ENCODE peak calls at places on chromosome 4, in five cellular contexts. One of them, this sample, is unnamed.

GRCh38 chr4:147096667-147097604 is 151.3 kb upstream of the TTC29 start:
- DNase-seq in A549: peak; percentile 44
- DNase-seq in IMR-90: peak; percentile 69
- DNase-seq in GM12878: no peak
- DNase-seq in K562: peak; percentile 38
- DNase-seq in this sample: peak; percentile 35

GRCh38 chr4:176238157-176238608 is 30.8 kb downstream of the ASB5 start:
- DNase-seq in GM12878: no peak
- DNase-seq in IMR-90: peak; percentile 87
- DNase-seq in K562: no peak
- DNase-seq in A549: no peak
- DNase-seq in this sample: no peak

GRCh38 chr4:176883681-176884418 is 91.1 kb upstream of the VEGFC start:
- DNase-seq in A549: peak; percentile 85
- DNase-seq in GM12878: no peak
- DNase-seq in IMR-90: peak; percentile 88
- DNase-seq in K562: no peak
- DNase-seq in this sample: no peak

GRCh38 chr4:86834901-86835300 is 14.3 kb downstream of the SLC10A6 start:
- DNase-seq in A549: no peak
- DNase-seq in IMR-90: peak; percentile 89
- DNase-seq in GM12878: no peak
- DNase-seq in K562: no peak
- DNase-seq in this sample: no peak

GRCh38 chr4:147367841-147368385 is 113.0 kb upstream of the EDNRA start:
- DNase-seq in A549: no peak
- DNase-seq in GM12878: no peak
- DNase-seq in K562: no peak
- DNase-seq in IMR-90: no peak
- DNase-seq in this sample: no peak

GRCh38 chr4:22522706-22523501 is 7.0 kb upstream of the ADGRA3 start:
- DNase-seq in GM12878: no peak
- DNase-seq in K562: no peak
- DNase-seq in A549: no peak
- DNase-seq in IMR-90: no peak
- DNase-seq in this sample: no peak

GRCh38 chr4:153209410-153209809 is 5.2 kb downstream of the TRIM2 start:
- DNase-seq in A549: no peak
- DNase-seq in GM12878: no peak
- DNase-seq in IMR-90: no peak
- DNase-seq in K562: no peak
- DNase-seq in this sample: no peak

GRCh38 chr4:11418610-11419009 is 10.1 kb downstream of the HS3ST1 start:
- DNase-seq in GM12878: no peak
- DNase-seq in K562: peak; percentile 1
- DNase-seq in A549: peak; percentile 1
- DNase-seq in IMR-90: peak; percentile 7
- DNase-seq in this sample: no peak

GRCh38 chr4:26175016-26175786 is 145.6 kb upstream of the RBPJ start:
- DNase-seq in GM12878: peak; percentile 53
- DNase-seq in A549: no peak
- DNase-seq in IMR-90: no peak
- DNase-seq in K562: no peak
- DNase-seq in this sample: no peak
- TF ChIP-seq RCOR1 in GM12878: no peak
- TF ChIP-seq RCOR1 in A549: no peak
- TF ChIP-seq RCOR1 in IMR-90: no peak
- TF ChIP-seq RCOR1 in K562: no peak
- TF ChIP-seq RCOR1 in this sample: no peak

DNA sequence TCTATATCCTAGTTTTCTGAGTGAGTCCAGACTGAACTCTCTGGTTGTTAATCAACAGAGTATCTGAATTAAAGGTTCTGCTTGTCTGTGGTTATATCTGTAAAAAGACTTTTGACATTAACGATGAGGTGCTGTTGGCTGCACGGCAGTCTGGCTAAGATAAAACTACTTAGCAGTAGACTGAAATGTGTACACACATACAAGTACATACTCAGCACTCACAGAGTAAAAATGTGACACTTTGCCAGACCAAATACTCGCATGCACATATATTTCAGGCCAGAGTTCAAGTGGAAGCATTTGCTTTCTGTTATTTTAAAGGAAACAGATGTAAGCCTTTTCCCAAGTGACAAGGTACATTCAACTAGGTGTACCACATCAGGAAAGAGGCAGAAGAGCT is 80.5 kb downstream of the PRDM5 start:
- DNase-seq in IMR-90: peak; percentile 77
- DNase-seq in K562: no peak
- DNase-seq in GM12878: no peak
- DNase-seq in A549: no peak
- DNase-seq in this sample: peak; percentile 21
- H3K27ac ChIP-seq in IMR-90: peak overlapping the region; percentile 48
- H3K27ac ChIP-seq in K562: no peak overlapping the region
- H3K27ac ChIP-seq in GM12878: no peak overlapping the region
- H3K27ac ChIP-seq in A549: no peak overlapping the region
- H3K27ac ChIP-seq in this sample: peak overlapping the region; percentile 58

GRCh38 chr4:8831221-8832129 is 40.2 kb downstream of the HMX1 start:
- DNase-seq in K562: no peak
- DNase-seq in A549: no peak
- DNase-seq in IMR-90: no peak
- DNase-seq in GM12878: no peak
- DNase-seq in this sample: peak; percentile 10
- TF ChIP-seq SMC3 in K562: no peak
- TF ChIP-seq SMC3 in A549: no peak
- TF ChIP-seq SMC3 in IMR-90: no peak
- TF ChIP-seq SMC3 in GM12878: no peak
- TF ChIP-seq SMC3 in this sample: no peak

GRCh38 chr4:71639380-71639779 is 144.5 kb downstream of the GC start:
- DNase-seq in K562: peak; percentile 0
- DNase-seq in GM12878: no peak
- DNase-seq in IMR-90: no peak
- DNase-seq in A549: peak; percentile 1
- DNase-seq in this sample: no peak

GRCh38 chr4:71634364-71634763 is 149.5 kb downstream of the GC start:
- DNase-seq in IMR-90: no peak
- DNase-seq in K562: peak; percentile 1
- DNase-seq in GM12878: no peak
- DNase-seq in A549: no peak
- DNase-seq in this sample: no peak

GRCh38 chr4:71630783-71631182 is 153.1 kb downstream of the GC start:
- DNase-seq in GM12878: no peak
- DNase-seq in IMR-90: no peak
- DNase-seq in A549: no peak
- DNase-seq in K562: no peak
- DNase-seq in this sample: no peak

GRCh38 chr4:71635094-71635493 is 148.8 kb downstream of the GC start:
- DNase-seq in A549: no peak
- DNase-seq in GM12878: no peak
- DNase-seq in IMR-90: no peak
- DNase-seq in K562: no peak
- DNase-seq in this sample: no peak
- TF ChIP-seq RCOR1 in A549: no peak
- TF ChIP-seq RCOR1 in GM12878: no peak
- TF ChIP-seq RCOR1 in IMR-90: no peak
- TF ChIP-seq RCOR1 in K562: no peak
- TF ChIP-seq RCOR1 in this sample: no peak

GRCh38 chr4:182453830-182454229 is 210.6 kb downstream of the TENM3 start:
- DNase-seq in GM12878: no peak
- DNase-seq in A549: no peak
- DNase-seq in K562: no peak
- DNase-seq in IMR-90: no peak
- DNase-seq in this sample: no peak

GRCh38 chr4:182447938-182448280 is 204.7 kb downstream of the TENM3 start:
- DNase-seq in K562: no peak
- DNase-seq in A549: no peak
- DNase-seq in IMR-90: no peak
- DNase-seq in GM12878: no peak
- DNase-seq in this sample: no peak

GRCh38 chr4:182449960-182450359 is 206.8 kb downstream of the TENM3 start:
- DNase-seq in K562: no peak
- DNase-seq in A549: no peak
- DNase-seq in GM12878: no peak
- DNase-seq in IMR-90: no peak
- DNase-seq in this sample: no peak

GRCh38 chr4:182449186-182449880 is 206.1 kb downstream of the TENM3 start:
- DNase-seq in K562: no peak
- DNase-seq in GM12878: no peak
- DNase-seq in IMR-90: peak; percentile 49
- DNase-seq in A549: peak; percentile 13
- DNase-seq in this sample: no peak

DNA sequence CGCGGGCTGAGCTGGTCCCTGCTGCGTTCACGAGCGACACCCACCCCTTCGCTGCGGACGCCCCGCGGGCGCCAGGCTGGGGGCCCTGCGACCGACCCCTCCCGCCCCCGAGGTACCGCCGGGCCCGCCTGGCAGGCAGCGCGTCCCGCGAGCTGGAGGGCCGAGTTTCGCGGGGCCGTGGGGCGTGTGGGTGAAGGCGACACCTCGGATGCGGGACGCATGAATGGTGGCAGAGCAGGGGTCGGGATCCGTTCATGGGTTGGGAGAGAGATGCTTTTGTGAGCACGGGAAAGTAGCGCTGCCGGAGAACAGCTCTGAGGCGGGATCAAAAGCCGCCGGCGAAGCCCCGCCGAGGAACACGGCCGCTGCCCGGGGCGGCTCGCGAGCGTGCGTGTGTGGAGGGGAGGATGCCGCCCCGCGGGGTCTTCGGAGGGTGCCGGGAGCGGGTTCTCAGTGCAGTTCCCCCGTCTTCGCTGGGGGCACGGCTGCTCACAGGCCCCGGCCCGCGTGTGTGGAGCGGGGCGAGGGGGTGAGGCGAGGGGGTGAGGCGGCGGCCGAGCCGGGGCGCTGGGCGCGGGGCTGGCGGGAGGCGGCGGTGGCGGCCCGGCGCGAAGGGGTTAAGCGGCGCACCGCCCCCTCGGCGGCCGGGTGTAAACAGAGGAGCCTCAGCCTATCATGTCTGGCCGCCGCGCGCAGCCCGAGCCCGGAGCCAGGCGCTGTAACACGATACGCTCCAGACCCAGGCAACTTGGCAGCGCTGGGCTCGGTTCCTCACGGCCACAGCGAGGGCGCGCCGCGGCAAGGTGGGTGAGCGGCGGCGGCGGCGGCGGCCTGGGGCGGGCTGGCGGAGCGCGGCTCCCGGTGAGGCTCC is 205.3 kb downstream of the TENM3 start:
- DNase-seq in IMR-90: peak; percentile 93
- DNase-seq in K562: peak; percentile 66
- DNase-seq in GM12878: no peak
- DNase-seq in A549: peak; percentile 67
- DNase-seq in this sample: peak; percentile 97
- H3K27ac ChIP-seq in IMR-90: peak overlapping the region; percentile 50
- H3K27ac ChIP-seq in K562: no peak overlapping the region
- H3K27ac ChIP-seq in GM12878: no peak overlapping the region
- H3K27ac ChIP-seq in A549: peak overlapping the region; percentile 82
- H3K27ac ChIP-seq in this sample: peak overlapping the region; percentile 87

GRCh38 chr4:14874990-14875389 is 127.3 kb upstream of the CPEB2 start:
- DNase-seq in IMR-90: no peak
- DNase-seq in A549: no peak
- DNase-seq in GM12878: peak; percentile 57
- DNase-seq in K562: no peak
- DNase-seq in this sample: no peak

GRCh38 chr4:14867847-14868246 is 134.4 kb upstream of the CPEB2 start:
- DNase-seq in K562: peak; percentile 31
- DNase-seq in IMR-90: no peak
- DNase-seq in A549: no peak
- DNase-seq in GM12878: no peak
- DNase-seq in this sample: no peak

GRCh38 chr4:14877246-14878220 is 124.7 kb upstream of the CPEB2 start:
- DNase-seq in IMR-90: no peak
- DNase-seq in GM12878: no peak
- DNase-seq in K562: no peak
- DNase-seq in A549: no peak
- DNase-seq in this sample: peak; percentile 34

GRCh38 chr4:14868426-14868825 is 133.9 kb upstream of the CPEB2 start:
- DNase-seq in GM12878: no peak
- DNase-seq in A549: no peak
- DNase-seq in IMR-90: no peak
- DNase-seq in K562: no peak
- DNase-seq in this sample: no peak

DNA sequence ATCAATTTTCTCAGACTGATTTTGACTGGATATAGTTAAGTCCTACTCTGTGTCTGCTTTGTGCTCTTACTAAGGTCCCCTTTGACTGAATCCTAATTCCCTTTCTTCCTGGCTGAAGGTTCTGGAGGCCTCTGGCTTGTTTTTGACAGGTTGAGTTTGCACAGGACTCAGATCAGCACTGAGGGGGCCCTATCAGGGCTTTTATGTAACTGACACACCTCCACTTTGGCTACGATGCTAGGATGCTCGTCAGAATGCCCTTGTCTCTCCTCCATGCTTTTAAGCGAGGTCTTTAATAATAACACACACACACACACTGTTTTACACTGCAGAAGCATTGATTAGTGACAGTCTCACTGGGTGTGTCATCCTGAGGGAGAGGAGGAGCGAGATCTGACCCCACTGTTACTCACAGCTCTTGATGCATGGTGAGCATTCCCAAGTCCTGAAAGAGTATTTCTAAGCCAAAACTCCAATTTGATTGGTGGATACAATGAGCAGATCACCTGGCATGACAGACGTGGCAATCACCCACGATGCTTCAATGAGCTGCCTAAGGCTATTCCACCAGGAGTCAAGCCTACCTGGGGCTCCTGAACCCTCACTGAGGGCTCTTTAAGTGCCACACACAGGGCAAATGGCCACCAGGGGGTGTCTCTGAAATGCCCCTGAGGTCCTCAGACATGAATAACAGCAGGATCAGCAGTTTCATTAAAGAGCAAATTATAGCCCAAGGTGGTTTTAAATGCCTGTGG is 130.4 kb upstream of the CPEB2 start:
- DNase-seq in K562: peak; percentile 55
- DNase-seq in GM12878: no peak
- DNase-seq in IMR-90: no peak
- DNase-seq in A549: peak; percentile 25
- DNase-seq in this sample: no peak
- TF ChIP-seq SMC3 in K562: peak; percentile 28
- TF ChIP-seq SMC3 in GM12878: peak; percentile 59
- TF ChIP-seq SMC3 in IMR-90: no peak
- TF ChIP-seq SMC3 in A549: peak; percentile 21
- TF ChIP-seq SMC3 in this sample: no peak